ENCODE peak calls at places on chromosomes 7 and 10, in six cellular contexts. C is NCI-H460, S is anterior cingulate cortex, A is hypothalamus, V is activated T-helper 1 cell treated with Interleukin-2 at 50 U/mL for 16 hours, W is Calu3. T is an unnamed sample.

GRCh38 chr10:4086041-4086886 is 301.3 kb upstream of the KLF6 start:
- DNase-seq in V (no peak), W (no peak), A (no peak), S (no peak), C (no peak), T (no peak)

GRCh38 chr10:48289652-48290238 is 15.2 kb upstream of the FRMPD2 start:
- DNase-seq in C (peak), V (peak), S (peak), A (peak), W (peak), T (no peak)

GRCh38 chr10:3126249-3126648 is 46.3 kb downstream of the PITRM1 start:
- DNase-seq in A (no peak), C (no peak), W (no peak), S (no peak), V (no peak), T (no peak)

GRCh38 chr7:82810558-82811259 is 352.0 kb downstream of the PCLO start:
- DNase-seq in S (no peak), A (no peak), C (peak), W (peak), V (no peak), T (no peak)

GRCh38 chr7:133401225-133401624 is 148.3 kb downstream of the EXOC4 start:
- DNase-seq in C (no peak), V (no peak), S (no peak), W (no peak), A (no peak), T (no peak)

GRCh38 chr7:132430863-132431822 is 145.1 kb downstream of the PLXNA4 start:
- DNase-seq in S (no peak), C (no peak), A (no peak), W (peak), V (peak), T (peak)

GRCh38 chr10:102632394-102633062 is 11.8 kb upstream of the TRIM8 start:
- DNase-seq in C (no peak), V (no peak), S (no peak), A (no peak), W (no peak), T (no peak)

GRCh38 chr10:47413531-47414226 is 29.6 kb upstream of the ZNF488 start:
- DNase-seq in V (no peak), C (no peak), W (no peak), A (no peak), S (no peak), T (no peak)

GRCh38 chr7:131529179-131529578 is 27.2 kb downstream of the PODXL start:
- DNase-seq in S (no peak), C (no peak), V (no peak), W (no peak), A (no peak), T (no peak)

GRCh38 chr7:11294965-11295364 is 321.3 kb downstream of the PHF14 start:
- DNase-seq in W (no peak), A (no peak), C (no peak), S (no peak), V (no peak), T (no peak)

GRCh38 chr10:68156373-68157185 is 47.3 kb downstream of the MYPN start:
- DNase-seq in V (peak), W (peak), A (peak), C (peak), S (peak), T (peak)

GRCh38 chr10:118957966-118958365 is 71.5 kb upstream of the NANOS1 start:
- DNase-seq in S (no peak), W (no peak), A (no peak), V (no peak), C (no peak), T (no peak)

GRCh38 chr7:45643630-45644029 is 69.5 kb downstream of the ADCY1 start:
- DNase-seq in S (no peak), W (no peak), A (no peak), C (no peak), V (no peak), T (no peak)